ENCODE peak calls at places on chromosomes 7 and 10, in six cellular contexts. Y, C, P, B, T and H are unnamed samples.

GRCh38 chr10:124605001-124605370 is 139.2 kb downstream of the FAM53B start:
- DNase-seq in Y (no peak), C (no peak), P (no peak), B (no peak), T (no peak), H (no peak)

GRCh38 chr10:84026821-84027257 is 112.5 kb upstream of the GHITM start:
- DNase-seq in Y (peak; percentile 73), C (peak; percentile 7), P (peak; percentile 20), B (peak; percentile 35), T (no peak), H (peak; percentile 30)

GRCh38 chr10:103890194-103890658 is 27.8 kb downstream of the STN1 start:
- DNase-seq in Y (no peak), C (peak; percentile 79), P (peak; percentile 93), B (no peak), T (no peak), H (no peak)

GRCh38 chr7:26457702-26458327 is 166.2 kb downstream of the SNX10 start:
- DNase-seq in Y (no peak), C (no peak), P (no peak), B (peak; percentile 51), T (no peak), H (no peak)

GRCh38 chr7:97480700-97481410 is 251.0 kb upstream of the TAC1 start:
- DNase-seq in Y (no peak), C (no peak), P (no peak), B (no peak), T (no peak), H (no peak)

GRCh38 chr7:45073031-45073842 is 15.5 kb downstream of the NACAD start:
- DNase-seq in Y (peak; percentile 25), C (no peak), P (no peak), B (peak; percentile 78), T (no peak), H (no peak)

GRCh38 chr7:381211-382117 is 91.5 kb downstream of the FOXL3 start:
- DNase-seq in Y (no peak), C (no peak), P (no peak), B (no peak), T (no peak), H (no peak)

GRCh38 chr7:147722119-147722518 is 868.4 kb upstream of the C7orf33 start:
- DNase-seq in Y (no peak), C (no peak), P (no peak), B (peak; percentile 48), T (no peak), H (no peak)

GRCh38 chr7:125934539-125934938 is 1004.9 kb upstream of the POT1 start:
- DNase-seq in Y (no peak), C (peak; percentile 80), P (peak; percentile 34), B (no peak), T (no peak), H (no peak)

GRCh38 chr7:30249986-30250774 is 34.2 kb upstream of the ZNRF2 start:
- DNase-seq in Y (no peak), C (no peak), P (no peak), B (no peak), T (no peak), H (no peak)

GRCh38 chr7:30246392-30246791 is 38.0 kb upstream of the ZNRF2 start:
- DNase-seq in Y (no peak), C (no peak), P (no peak), B (no peak), T (no peak), H (no peak)

GRCh38 chr7:30249316-30249715 is 35.1 kb upstream of the ZNRF2 start:
- DNase-seq in Y (no peak), C (no peak), P (no peak), B (no peak), T (no peak), H (no peak)

GRCh38 chr7:30245913-30246312 is 38.5 kb upstream of the ZNRF2 start:
- DNase-seq in Y (no peak), C (no peak), P (no peak), B (no peak), T (no peak), H (no peak)

GRCh38 chr7:30247546-30248386 is 36.6 kb upstream of the ZNRF2 start:
- DNase-seq in Y (no peak), C (no peak), P (no peak), B (no peak), T (no peak), H (peak; percentile 39)
- H2AFZ ChIP-seq in Y (no peak overlapping the region), C (no peak overlapping the region), P (no peak overlapping the region), B (no peak overlapping the region), T (no peak overlapping the region), H (peak overlapping the region; percentile 59)

GRCh38 chr7:158495256-158495655 is 92.4 kb downstream of the PTPRN2 start:
- DNase-seq in Y (peak; percentile 53), C (no peak), P (no peak), B (no peak), T (no peak), H (peak; percentile 6)
- TF ChIP-seq CTCF in Y (peak; percentile 17), C (no peak), P (no peak), B (no peak), T (no peak), H (peak; percentile 38)

GRCh38 chr7:121099572-121099971 is 111.1 kb downstream of the CPED1 start:
- DNase-seq in Y (peak; percentile 76), C (no peak), P (peak; percentile 56), B (no peak), T (no peak), H (peak; percentile 5)

GRCh38 chr7:121101621-121102020 is 113.1 kb downstream of the CPED1 start:
- DNase-seq in Y (peak; percentile 53), C (no peak), P (no peak), B (no peak), T (no peak), H (no peak)

GRCh38 chr7:121103091-121103490 is 114.6 kb downstream of the CPED1 start:
- DNase-seq in Y (no peak), C (no peak), P (no peak), B (no peak), T (no peak), H (no peak)

GRCh38 chr7:121102619-121103018 is 114.1 kb downstream of the CPED1 start:
- DNase-seq in Y (peak; percentile 68), C (no peak), P (peak; percentile 71), B (no peak), T (no peak), H (no peak)

DNA sequence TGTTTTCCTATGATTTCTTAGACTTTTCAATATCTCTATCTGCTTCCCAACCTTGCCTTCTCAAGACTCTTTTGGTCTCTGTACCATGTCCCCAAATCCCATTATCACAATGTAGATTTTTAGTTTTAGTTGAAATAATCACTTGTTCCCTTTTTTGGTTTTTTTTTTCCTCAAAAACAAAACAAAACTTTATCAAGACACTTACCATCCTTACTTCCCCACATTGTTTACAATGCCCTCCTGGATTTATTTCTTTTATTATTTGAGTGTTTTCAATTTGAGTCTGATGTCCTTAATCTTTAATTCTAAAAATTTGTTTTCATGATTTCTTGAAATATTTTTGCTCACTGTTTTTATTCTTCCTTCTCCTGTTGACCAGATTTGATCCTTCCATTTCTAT is 112.6 kb downstream of the CPED1 start:
- DNase-seq in Y (no peak), C (no peak), P (no peak), B (no peak), T (no peak), H (no peak)
- H3K9me2 ChIP-seq in Y (no peaks in the 10 kb centered on the region), C (no peaks in the 10 kb centered on the region), P (no peaks in the 10 kb centered on the region), B (no peaks in the 10 kb centered on the region), T (no peaks in the 10 kb centered on the region), H (no peaks in the 10 kb centered on the region)

DNA sequence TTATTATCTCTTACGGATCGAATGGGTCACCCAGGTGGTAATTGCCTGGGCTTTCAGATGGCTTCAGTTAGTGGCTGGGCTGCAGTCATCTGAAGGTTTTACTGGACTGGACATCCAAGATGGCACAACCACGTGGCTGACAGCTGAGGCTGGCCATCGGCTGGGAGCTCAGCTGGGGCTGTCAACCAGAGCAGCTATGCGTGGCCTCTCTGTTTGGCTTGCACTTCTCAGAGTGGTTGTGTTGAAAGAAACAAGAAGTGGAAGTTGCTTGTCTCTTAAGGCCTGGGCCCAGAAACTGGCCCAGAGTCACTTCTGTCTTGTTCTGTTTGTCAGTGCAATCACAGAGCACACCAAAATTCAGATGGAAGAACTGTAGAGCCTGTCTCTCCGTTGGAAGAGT is 5.7 kb upstream of the GDI2 start:
- DNase-seq in Y (no peak), C (no peak), P (no peak), B (no peak), T (no peak), H (peak; percentile 50)
- H2AFZ ChIP-seq in Y (no peak overlapping the region), C (no peak overlapping the region), P (no peak overlapping the region), B (no peak overlapping the region), T (no peak overlapping the region), H (peak overlapping the region; percentile 11)

DNA sequence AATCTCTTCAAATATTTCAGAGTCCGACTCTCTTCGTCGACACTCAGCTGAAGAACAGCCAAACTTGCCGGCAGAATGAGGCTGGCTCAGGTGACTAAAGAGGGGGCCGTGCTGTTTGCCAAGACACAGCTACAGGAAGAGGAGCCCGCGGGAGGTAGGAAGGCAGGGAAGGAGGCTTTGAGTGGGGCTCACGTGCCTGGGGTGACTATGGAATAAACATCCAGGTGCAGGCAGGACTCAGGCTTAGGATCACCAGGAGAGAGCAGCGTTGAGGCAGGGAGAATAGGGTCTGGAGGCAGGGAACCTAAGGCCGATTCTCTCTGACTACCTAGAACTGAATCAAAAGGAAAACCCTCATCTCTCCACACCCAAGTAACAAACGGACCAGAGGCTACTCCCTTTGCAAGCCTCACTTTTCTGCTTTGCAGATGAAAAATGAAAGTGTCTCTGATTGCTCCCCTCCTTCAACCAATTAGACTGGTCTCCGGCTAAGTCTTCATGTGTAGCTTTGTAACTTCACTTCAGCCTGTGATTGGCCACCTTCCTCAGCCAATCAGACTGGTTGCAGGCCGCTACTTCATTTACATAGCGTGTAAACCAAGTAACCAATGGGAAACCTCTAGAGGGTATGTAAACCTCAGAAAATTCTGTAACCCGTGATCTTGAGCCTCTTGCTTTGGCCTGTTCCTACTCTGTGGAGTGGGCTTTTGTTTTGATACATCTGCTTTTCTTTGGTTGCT is 19.7 kb upstream of the BNIP3 start:
- DNase-seq in Y (peak; percentile 83), C (no peak), P (peak; percentile 43), B (no peak), T (peak; percentile 36), H (no peak)
- TF ChIP-seq CTCF in Y (peak; percentile 44), C (peak; percentile 16), P (peak; percentile 42), B (no peak), T (no peak), H (no peak)